ENCODE peak calls at places on chromosomes 16 and 17, in ten cellular contexts. B is psoas muscle; K is stimulated activated CD4-positive, alpha-beta T cell treated with anti-CD3 and anti-CD28 coated beads, Interleukin-2, amount 100 ng/mL, for 24 hours; G is putamen; N is COR-L47; J is AG10803; P is effector memory CD4-positive, alpha-beta T cell; D is H1; Y is glutamatergic neuron; S is NCI-H1092. U is an unnamed sample.

GRCh38 chr16:56121156-56121500 is 70.2 kb upstream of the GNAO1 start:
- DNase-seq in B (no peak), K (no peak), G (no peak), N (no peak), J (no peak), P (no peak), D (no peak), Y (no peak), S (no peak), U (no peak)

GRCh38 chr17:38465420-38466345 is 37.4 kb downstream of the ARHGAP23 start:
- DNase-seq in B (peak), K (no peak), G (no peak), N (no peak), J (peak), P (no peak), D (no peak), Y (no peak), S (no peak), U (peak)

GRCh38 chr16:60091076-60091475 is 1357.0 kb upstream of the GOT2 start:
- DNase-seq in B (no peak), K (no peak), G (no peak), N (no peak), J (no peak), P (no peak), D (no peak), Y (no peak), S (no peak), U (no peak)

GRCh38 chr16:89404561-89404960 is 85.8 kb downstream of the ANKRD11 start:
- DNase-seq in B (no peak), K (no peak), G (no peak), N (no peak), J (no peak), P (no peak), D (no peak), Y (no peak), S (no peak), U (no peak)

GRCh38 chr16:81600275-81600674 is 155.7 kb downstream of the CMIP start:
- DNase-seq in B (no peak), K (no peak), G (no peak), N (no peak), J (peak), P (no peak), D (no peak), Y (no peak), S (no peak), U (no peak)

GRCh38 chr17:49573510-49574282 is 2.0 kb upstream of the NXPH3 start:
- DNase-seq in B (peak), K (no peak), G (no peak), N (no peak), J (no peak), P (no peak), D (no peak), Y (no peak), S (no peak), U (peak)

GRCh38 chr17:383771-384621 is 31.4 kb upstream of the RPH3AL start:
- DNase-seq in B (no peak), K (no peak), G (no peak), N (no peak), J (no peak), P (no peak), D (no peak), Y (peak), S (no peak), U (peak)

GRCh38 chr16:82384017-82384416 is 214.0 kb upstream of the MPHOSPH6 start:
- DNase-seq in B (no peak), K (no peak), G (no peak), N (no peak), J (no peak), P (no peak), D (no peak), Y (no peak), S (no peak), U (no peak)

GRCh38 chr16:72219282-72219681 is 47.3 kb upstream of the PMFBP1 start:
- DNase-seq in B (no peak), K (no peak), G (no peak), N (no peak), J (no peak), P (no peak), D (no peak), Y (no peak), S (no peak), U (no peak)